ENCODE peak calls at places on chromosomes 6 and 20, in ten cellular contexts. C is transverse colon, J is H1, B is Peyer's patch, P is A549, L is body of pancreas, H is upper lobe of left lung, Z is uterus, R is stomach, K is NB4. U is an unnamed sample.

GRCh38 chr6:19472168-19472567 is 365.0 kb upstream of the ID4 start:
- DNase-seq in H (no peak), R (no peak), J (no peak), Z (no peak), L (no peak), K (peak), B (no peak), C (no peak), P (peak), U (peak)

GRCh38 chr20:23125159-23125558 is 39.0 kb upstream of the CD93 start:
- DNase-seq in P (no peak), H (no peak), J (no peak), R (no peak), K (no peak), B (peak), Z (no peak), L (no peak), C (no peak), U (no peak)

GRCh38 chr20:41172296-41173140 is 35.2 kb downstream of the PLCG1 start:
- DNase-seq in J (peak), C (peak), K (no peak), R (peak), P (no peak), H (peak), B (peak), L (no peak), Z (peak), U (no peak)

GRCh38 chr6:122068291-122068769 is 331.1 kb upstream of the HSF2 start:
- DNase-seq in C (no peak), R (no peak), Z (no peak), L (no peak), P (no peak), J (no peak), B (no peak), H (no peak), K (no peak), U (no peak)

GRCh38 chr20:6836821-6837374 is 69.4 kb downstream of the BMP2 start:
- DNase-seq in P (no peak), L (no peak), K (no peak), J (no peak), B (no peak), C (no peak), R (no peak), H (no peak), Z (no peak), U (no peak)

GRCh38 chr6:3456395-3456767 is 469 bp downstream of the SLC22A23 start:
- DNase-seq in P (no peak), K (no peak), Z (no peak), R (no peak), L (no peak), B (no peak), C (no peak), J (no peak), H (no peak), U (no peak)

GRCh38 chr6:110629153-110629552 is 152.7 kb upstream of the SLC22A16 start:
- DNase-seq in H (no peak), J (no peak), K (no peak), Z (no peak), L (no peak), R (no peak), C (no peak), B (no peak), P (no peak), U (no peak)

GRCh38 chr20:62752671-62753501 is 43.4 kb upstream of the MRGBP start:
- DNase-seq in J (no peak), Z (no peak), C (no peak), H (no peak), K (no peak), L (peak), R (no peak), B (no peak), P (no peak), U (no peak)

GRCh38 chr6:363909-364308 is 27.6 kb upstream of the IRF4 start:
- DNase-seq in C (no peak), Z (no peak), B (peak), K (no peak), J (no peak), H (no peak), L (no peak), P (peak), R (no peak), U (no peak)

GRCh38 chr20:36808317-36809257 is 35.0 kb upstream of the DSN1 start:
- DNase-seq in K (peak), C (peak), J (peak), R (peak), Z (peak), H (peak), P (peak), L (peak), B (peak), U (peak)

GRCh38 chr6:20542927-20543602 is 8.8 kb downstream of the CDKAL1 start:
- DNase-seq in R (no peak), H (no peak), J (no peak), K (no peak), B (no peak), L (no peak), P (peak), C (no peak), Z (no peak), U (no peak)

GRCh38 chr20:42701948-42702347 is 487.8 kb downstream of the PTPRT start:
- DNase-seq in C (no peak), Z (no peak), H (no peak), B (no peak), J (no peak), K (peak), L (no peak), R (no peak), P (no peak), U (no peak)

GRCh38 chr6:77092971-77093370 is 370.3 kb downstream of the HTR1B start:
- DNase-seq in C (no peak), Z (no peak), L (no peak), H (no peak), P (no peak), B (no peak), J (no peak), K (no peak), R (no peak), U (no peak)

GRCh38 chr6:3517350-3517749 is 60.5 kb upstream of the SLC22A23 start:
- DNase-seq in L (no peak), J (no peak), P (peak), R (no peak), H (no peak), K (peak), B (no peak), Z (no peak), C (no peak), U (peak)

GRCh38 chr6:30951907-30952469 is 11.2 kb downstream of the MUCL3 start:
- DNase-seq in L (no peak), C (no peak), Z (no peak), K (no peak), H (no peak), B (no peak), J (no peak), R (no peak), P (no peak), U (no peak)

GRCh38 chr6:27250277-27250954 is 2.9 kb downstream of the PRSS16 start:
- DNase-seq in H (no peak), L (peak), R (no peak), P (no peak), Z (no peak), J (no peak), B (no peak), K (no peak), C (no peak), U (no peak)

GRCh38 chr6:107793193-107793592 is 30.9 kb downstream of the SCML4 start:
- DNase-seq in Z (no peak), P (no peak), R (no peak), B (no peak), K (no peak), C (no peak), L (no peak), J (peak), H (no peak), U (no peak)

GRCh38 chr6:137801352-137802088 is 65.5 kb upstream of the TNFAIP3 start:
- DNase-seq in J (no peak), Z (no peak), P (no peak), K (no peak), L (no peak), H (no peak), B (peak), C (no peak), R (no peak), U (no peak)

GRCh38 chr6:45710304-45710821 is 305.3 kb downstream of the CLIC5 start:
- DNase-seq in Z (no peak), H (peak), J (no peak), C (peak), L (no peak), R (peak), P (peak), K (peak), B (no peak), U (no peak)

GRCh38 chr20:35329435-35330139 is 37.4 kb upstream of the FAM83C start:
- DNase-seq in H (no peak), L (peak), P (peak), K (peak), Z (no peak), R (peak), C (peak), B (peak), J (peak), U (no peak)

GRCh38 chr6:38234934-38235678 is 404.6 kb downstream of the BTBD9 start:
- DNase-seq in Z (no peak), K (no peak), B (no peak), J (no peak), L (no peak), R (no peak), C (no peak), P (no peak), H (no peak), U (no peak)

GRCh38 chr6:48474764-48475674 is 364.0 kb upstream of the PTCHD4 start:
- DNase-seq in C (no peak), Z (no peak), K (no peak), H (no peak), B (no peak), R (no peak), J (no peak), L (no peak), P (no peak), U (no peak)

GRCh38 chr6:111872521-111873177 is 603 bp downstream of the FYN start:
- DNase-seq in K (peak), P (no peak), H (peak), B (peak), L (no peak), C (peak), Z (peak), R (no peak), J (peak), U (peak)

GRCh38 chr6:6622557-6622956 is 34.0 kb downstream of the LY86 start:
- DNase-seq in C (no peak), J (no peak), Z (no peak), P (no peak), K (no peak), R (no peak), H (no peak), L (no peak), B (no peak), U (no peak)

GRCh38 chr20:50804453-50805348 is 9.8 kb downstream of the BCAS4 start:
- DNase-seq in J (no peak), R (no peak), L (no peak), B (no peak), C (no peak), Z (no peak), K (no peak), P (no peak), H (no peak), U (no peak)

GRCh38 chr6:33344771-33345697 is 27.5 kb upstream of the ZBTB22 start:
- DNase-seq in Z (peak), B (peak), J (peak), K (peak), R (peak), P (peak), L (peak), H (peak), C (peak), U (peak)

GRCh38 chr6:27541212-27541931 is 68.5 kb upstream of the ZNF184 start:
- DNase-seq in B (no peak), K (peak), L (no peak), R (no peak), J (peak), H (no peak), C (no peak), Z (no peak), P (peak), U (no peak)

GRCh38 chr20:10297684-10298240 is 79.1 kb downstream of the SNAP25 start:
- DNase-seq in J (no peak), K (no peak), L (no peak), C (no peak), B (no peak), P (no peak), H (no peak), R (no peak), Z (no peak), U (no peak)

GRCh38 chr6:94323853-94324252 is 904.5 kb upstream of the EPHA7 start:
- DNase-seq in Z (no peak), L (no peak), C (no peak), R (no peak), H (no peak), J (no peak), P (peak), B (no peak), K (peak), U (no peak)

GRCh38 chr6:137827977-137828815 is 38.9 kb upstream of the TNFAIP3 start:
- DNase-seq in Z (no peak), R (no peak), B (no peak), H (no peak), L (no peak), K (no peak), P (no peak), J (no peak), C (no peak), U (no peak)

GRCh38 chr6:14838041-14838596 is 407.8 kb upstream of the JARID2 start:
- DNase-seq in R (no peak), J (no peak), B (no peak), H (no peak), Z (no peak), K (no peak), P (no peak), C (no peak), L (no peak), U (no peak)

GRCh38 chr20:32780749-32781402 is 18.7 kb downstream of the DNMT3B start:
- DNase-seq in H (no peak), C (no peak), J (no peak), P (no peak), K (no peak), L (no peak), B (no peak), Z (no peak), R (no peak), U (no peak)

GRCh38 chr20:10322073-10323012 is 103.7 kb downstream of the SNAP25 start:
- DNase-seq in L (no peak), Z (no peak), R (no peak), B (no peak), J (no peak), K (no peak), C (no peak), H (no peak), P (no peak), U (no peak)

GRCh38 chr20:32439132-32439829 is 81.2 kb downstream of the ASXL1 start:
- DNase-seq in K (peak), B (no peak), P (no peak), H (peak), C (peak), Z (no peak), L (no peak), R (no peak), J (no peak), U (no peak)

GRCh38 chr20:2387180-2387577 is 6.5 kb downstream of the TGM6 start:
- DNase-seq in R (no peak), H (no peak), L (no peak), K (peak), J (peak), Z (no peak), P (peak), C (peak), B (no peak), U (peak)

GRCh38 chr6:136289327-136289578 is 393 bp downstream of the BCLAF1 start:
- DNase-seq in C (peak), R (peak), H (peak), B (peak), P (peak), Z (peak), K (peak), L (peak), J (peak), U (peak)

GRCh38 chr6:136288566-136289326 is 900 bp downstream of the BCLAF1 start:
- DNase-seq in J (peak), H (peak), K (peak), P (peak), C (peak), Z (peak), L (peak), R (peak), B (peak), U (peak)

GRCh38 chr6:136282906-136283305 is 6.7 kb downstream of the BCLAF1 start:
- DNase-seq in P (no peak), B (no peak), Z (no peak), R (no peak), L (no peak), K (no peak), C (no peak), H (no peak), J (no peak), U (no peak)

GRCh38 chr6:136280032-136280609 is 9.5 kb downstream of the BCLAF1 start:
- DNase-seq in C (no peak), B (no peak), Z (no peak), L (no peak), P (no peak), J (no peak), K (no peak), H (no peak), R (no peak), U (no peak)

GRCh38 chr6:136284909-136285308 is 4.7 kb downstream of the BCLAF1 start:
- DNase-seq in H (no peak), Z (no peak), L (no peak), K (peak), J (no peak), C (no peak), B (no peak), R (no peak), P (no peak), U (no peak)
- TF ChIP-seq POLR2A in H (no peak), Z (no peak), L (no peak), K (no peak), J (no peak), C (no peak), B (no peak), R (no peak), P (no peak), U (no peak)

GRCh38 chr6:151409260-151409659 is 17.9 kb upstream of the ZBTB2 start:
- DNase-seq in H (no peak), L (no peak), C (no peak), B (no peak), P (no peak), Z (no peak), J (no peak), K (no peak), R (no peak), U (no peak)

GRCh38 chr6:151409679-151410078 is 18.3 kb upstream of the ZBTB2 start:
- DNase-seq in L (no peak), R (no peak), P (no peak), C (no peak), B (no peak), J (no peak), K (no peak), Z (no peak), H (no peak), U (no peak)

GRCh38 chr6:151414641-151415260 is 23.4 kb upstream of the ZBTB2 start:
- DNase-seq in Z (no peak), R (no peak), C (no peak), H (no peak), K (no peak), P (no peak), J (no peak), B (no peak), L (no peak), U (no peak)

GRCh38 chr6:151413372-151414145 is 22.2 kb upstream of the ZBTB2 start:
- DNase-seq in L (no peak), P (no peak), R (no peak), Z (no peak), B (no peak), H (no peak), K (no peak), J (no peak), C (no peak), U (no peak)

DNA sequence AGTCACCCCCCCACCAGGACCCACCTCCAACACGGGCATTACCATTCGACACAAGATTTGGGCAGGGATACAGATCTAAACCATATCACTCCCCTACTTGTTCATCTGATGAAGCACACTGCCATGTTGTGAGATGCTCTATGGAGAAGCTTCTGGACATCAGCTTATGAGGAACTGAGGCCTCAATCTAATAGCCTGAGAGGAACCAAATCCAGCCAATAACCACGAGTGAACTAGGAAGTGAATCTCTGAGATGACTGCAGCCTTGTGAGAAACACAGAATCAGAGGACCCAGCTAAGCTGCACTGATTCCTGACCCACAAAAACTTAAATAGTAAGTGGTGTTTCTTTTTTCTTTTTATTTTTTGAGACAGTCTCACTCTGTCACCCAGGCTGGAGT is 21.5 kb upstream of the ZBTB2 start:
- DNase-seq in C (no peak), R (no peak), K (no peak), P (no peak), L (no peak), J (no peak), B (no peak), H (no peak), Z (no peak), U (no peak)
- TF ChIP-seq POLR2A in C (no peak), R (no peak), K (no peak), P (no peak), L (no peak), J (no peak), B (no peak), H (no peak), Z (no peak), U (no peak)

GRCh38 chr6:158785036-158785435 is 34.1 kb downstream of the EZR start:
- DNase-seq in K (no peak), L (no peak), C (peak), B (no peak), Z (no peak), J (no peak), H (peak), R (peak), P (no peak), U (no peak)
- TF ChIP-seq POLR2A in K (no peak), L (no peak), C (no peak), B (no peak), Z (no peak), J (no peak), H (no peak), R (no peak), P (no peak), U (no peak)

GRCh38 chr6:44057238-44057930 is 69.9 kb downstream of the MRPL14 start:
- DNase-seq in L (no peak), K (no peak), H (no peak), P (no peak), J (no peak), C (no peak), R (no peak), B (no peak), Z (peak), U (no peak)

GRCh38 chr6:44057931-44058616 is 69.2 kb downstream of the MRPL14 start:
- DNase-seq in P (no peak), B (no peak), C (no peak), Z (no peak), H (no peak), L (no peak), R (no peak), K (no peak), J (no peak), U (no peak)

GRCh38 chr6:44060622-44061374 is 66.5 kb downstream of the MRPL14 start:
- DNase-seq in K (no peak), P (no peak), L (no peak), B (no peak), R (no peak), J (no peak), C (no peak), H (no peak), Z (no peak), U (no peak)

GRCh38 chr6:44059359-44060342 is 67.6 kb downstream of the MRPL14 start:
- DNase-seq in C (no peak), Z (no peak), B (no peak), L (no peak), J (no peak), R (peak), H (no peak), P (no peak), K (peak), U (no peak)

GRCh38 chr6:44058617-44059358 is 68.5 kb downstream of the MRPL14 start:
- DNase-seq in K (peak), J (no peak), C (peak), H (peak), P (peak), B (no peak), L (peak), R (peak), Z (peak), U (peak)
- TF ChIP-seq POLR2A in K (no peak), J (no peak), C (no peak), H (no peak), P (no peak), B (no peak), L (peak), R (no peak), Z (peak), U (no peak)

GRCh38 chr6:150394053-150394875 is 25.5 kb downstream of the IYD start:
- DNase-seq in P (no peak), C (no peak), R (no peak), K (no peak), J (no peak), Z (no peak), H (no peak), B (no peak), L (no peak), U (no peak)
- TF ChIP-seq POLR2A in P (no peak), C (no peak), R (no peak), K (no peak), J (no peak), Z (no peak), H (no peak), B (no peak), L (no peak), U (no peak)

GRCh38 chr20:63864978-63865640 is at the start of gene TPD52L2:
- DNase-seq in B (peak), Z (peak), P (peak), C (peak), K (peak), J (peak), H (peak), L (peak), R (peak), U (peak)
- TF ChIP-seq POLR2A in B (peak), Z (peak), P (peak), C (peak), K (peak), J (peak), H (no peak), L (peak), R (no peak), U (peak)